ENCODE peak calls at places on chromosomes 16 and 17, in nine cellular contexts. O is heart right ventricle; K is SK-N-MC; W is ELR; D is activated gamma-delta T cell treated with Interleukin-2 at 50 U/mL for 16 hours; X is T-cell; T is astrocyte of the spinal cord; Z is stimulated activated CD8-positive, alpha-beta memory T cell treated with anti-CD3 and anti-CD28 coated beads, Interleukin-15, amount 100 ng/mL, for 4 hours; U is SK-N-SH. F is an unnamed sample.

GRCh38 chr17:2395258-2396170 is 5.3 kb downstream of the MNT start:
- DNase-seq in O (no peak), K (no peak), W (peak; percentile 66), D (no peak), X (no peak), T (no peak), Z (no peak), U (no peak), F (no peak)

GRCh38 chr16:63315229-63315628 is 1279.0 kb upstream of the CDH8 start:
- DNase-seq in O (no peak), K (no peak), W (no peak), D (no peak), X (no peak), T (no peak), Z (no peak), U (no peak), F (no peak)

GRCh38 chr17:28010406-28010805 is 32.1 kb upstream of the NLK start:
- DNase-seq in O (no peak), K (no peak), W (no peak), D (no peak), X (no peak), T (no peak), Z (no peak), U (no peak), F (no peak)

GRCh38 chr17:2137342-2138098 is 82.6 kb downstream of the HIC1 start:
- DNase-seq in O (no peak), K (no peak), W (peak; percentile 88), D (no peak), X (no peak), T (peak; percentile 79), Z (no peak), U (no peak), F (no peak)

GRCh38 chr17:28247671-28248556 is 71.1 kb upstream of the TMEM97 start:
- DNase-seq in O (no peak), K (no peak), W (peak; percentile 11), D (no peak), X (no peak), T (no peak), Z (no peak), U (peak; percentile 38), F (no peak)

GRCh38 chr17:61362852-61363600 is 36.6 kb upstream of the TBX2 start:
- DNase-seq in O (no peak), K (no peak), W (no peak), D (no peak), X (no peak), T (no peak), Z (no peak), U (no peak), F (no peak)

GRCh38 chr17:50547035-50547735 is at the start of gene SPATA20:
- DNase-seq in O (peak; percentile 93), K (no peak), W (peak; percentile 96), D (peak; percentile 81), X (peak; percentile 81), T (peak; percentile 89), Z (peak; percentile 65), U (peak; percentile 99), F (peak; percentile 29)

GRCh38 chr17:76545918-76546555 is 6.2 kb downstream of the PRCD start:
- DNase-seq in O (no peak), K (no peak), W (no peak), D (no peak), X (no peak), T (no peak), Z (no peak), U (peak; percentile 30), F (no peak)

GRCh38 chr17:27495460-27495859 is 39.2 kb downstream of the KSR1 start:
- DNase-seq in O (no peak), K (no peak), W (no peak), D (no peak), X (no peak), T (no peak), Z (no peak), U (no peak), F (no peak)

GRCh38 chr16:76985362-76985761 is 205.6 kb upstream of the MON1B start:
- DNase-seq in O (no peak), K (no peak), W (no peak), D (no peak), X (no peak), T (no peak), Z (no peak), U (no peak), F (no peak)

GRCh38 chr17:70881093-70881492 is 711.8 kb downstream of the KCNJ2 start:
- DNase-seq in O (no peak), K (no peak), W (no peak), D (no peak), X (no peak), T (no peak), Z (no peak), U (no peak), F (no peak)

GRCh38 chr16:50644730-50645129 is 36.4 kb downstream of the SNX20 start:
- DNase-seq in O (no peak), K (no peak), W (peak; percentile 37), D (peak; percentile 45), X (peak; percentile 32), T (no peak), Z (no peak), U (peak; percentile 61), F (no peak)

GRCh38 chr17:237406-237955 is 56.0 kb upstream of the DOC2B start:
- DNase-seq in O (no peak), K (no peak), W (no peak), D (no peak), X (no peak), T (no peak), Z (no peak), U (no peak), F (no peak)

GRCh38 chr16:86303787-86304685 is 206.3 kb upstream of the FOXF1 start:
- DNase-seq in O (no peak), K (no peak), W (no peak), D (no peak), X (no peak), T (no peak), Z (no peak), U (no peak), F (no peak)

GRCh38 chr16:48123104-48123788 is 32.5 kb downstream of the ABCC12 start:
- DNase-seq in O (no peak), K (no peak), W (peak; percentile 100), D (no peak), X (no peak), T (peak; percentile 99), Z (no peak), U (no peak), F (no peak)

GRCh38 chr16:15583526-15583925 is 59.4 kb downstream of the MARF1 start:
- DNase-seq in O (no peak), K (no peak), W (no peak), D (no peak), X (no peak), T (no peak), Z (no peak), U (no peak), F (no peak)

GRCh38 chr17:83146347-83146746 is 66.9 kb downstream of the METRNL start:
- DNase-seq in O (no peak), K (no peak), W (no peak), D (no peak), X (no peak), T (no peak), Z (no peak), U (no peak), F (no peak)

GRCh38 chr16:81492965-81493754 is 48.6 kb downstream of the CMIP start:
- DNase-seq in O (no peak), K (no peak), W (no peak), D (no peak), X (no peak), T (no peak), Z (no peak), U (no peak), F (no peak)

GRCh38 chr17:1200440-1200839 is 20.7 kb upstream of the ABR start:
- DNase-seq in O (no peak), K (no peak), W (no peak), D (no peak), X (no peak), T (no peak), Z (no peak), U (no peak), F (no peak)

GRCh38 chr17:21376835-21377690 is 906 bp downstream of the KCNJ12 start:
- DNase-seq in O (peak; percentile 36), K (no peak), W (peak; percentile 51), D (no peak), X (no peak), T (peak; percentile 37), Z (no peak), U (peak; percentile 77), F (no peak)

GRCh38 chr17:37490638-37491614 is 1.2 kb downstream of the DUSP14 start:
- DNase-seq in O (no peak), K (no peak), W (peak; percentile 96), D (no peak), X (no peak), T (peak; percentile 87), Z (no peak), U (no peak), F (no peak)

GRCh38 chr16:17552351-17552750 is 81.6 kb upstream of the XYLT1 start:
- DNase-seq in O (no peak), K (no peak), W (no peak), D (no peak), X (no peak), T (no peak), Z (no peak), U (no peak), F (no peak)

GRCh38 chr17:57985675-57985974 is 2.4 kb downstream of the VEZF1 start:
- DNase-seq in O (no peak), K (no peak), W (peak; percentile 89), D (no peak), X (no peak), T (peak; percentile 39), Z (no peak), U (peak; percentile 48), F (no peak)

GRCh38 chr17:82304826-82305726 is 12.3 kb downstream of the CD7 start:
- DNase-seq in O (no peak), K (no peak), W (no peak), D (no peak), X (no peak), T (no peak), Z (no peak), U (peak; percentile 71), F (no peak)

GRCh38 chr17:39939031-39939430 is 11.5 kb downstream of the LRRC3C start:
- DNase-seq in O (no peak), K (no peak), W (peak; percentile 16), D (no peak), X (no peak), T (no peak), Z (no peak), U (no peak), F (no peak)

GRCh38 chr16:81562174-81562849 is 117.7 kb downstream of the CMIP start:
- DNase-seq in O (no peak), K (no peak), W (no peak), D (no peak), X (no peak), T (no peak), Z (no peak), U (no peak), F (no peak)

GRCh38 chr17:5418858-5419355 is 555 bp downstream of the NUP88 start:
- DNase-seq in O (no peak), K (no peak), W (peak; percentile 52), D (peak; percentile 49), X (peak; percentile 58), T (no peak), Z (peak; percentile 19), U (no peak), F (no peak)

GRCh38 chr16:55954906-55955305 is 79.7 kb upstream of the CES5A start:
- DNase-seq in O (no peak), K (no peak), W (no peak), D (no peak), X (no peak), T (no peak), Z (no peak), U (no peak), F (no peak)

GRCh38 chr17:35934760-35935159 is 4.2 kb upstream of the RDM1 start:
- DNase-seq in O (no peak), K (no peak), W (no peak), D (no peak), X (no peak), T (no peak), Z (no peak), U (no peak), F (no peak)

GRCh38 chr17:67011527-67012175 is 32.7 kb upstream of the CACNG1 start:
- DNase-seq in O (no peak), K (no peak), W (no peak), D (no peak), X (no peak), T (no peak), Z (no peak), U (no peak), F (no peak)

GRCh38 chr17:62912363-62912762 is 53.7 kb upstream of the TANC2 start:
- DNase-seq in O (no peak), K (no peak), W (no peak), D (no peak), X (no peak), T (no peak), Z (no peak), U (no peak), F (no peak)

F was measured in esophagus squamous epithelium.